ENCODE peak calls at places on chromosomes 5 and 9, in ten cellular contexts. N is GM10248; W is colonic mucosa; B is CD4-positive, CD25-positive, alpha-beta regulatory T cell; V is foreskin fibroblast; Q is hippocampal formation; Y is adrenal gland; P is T-helper 2 cell; O is GDM1; X is kidney glomerular epithelial cell. S is an unnamed sample.

GRCh38 chr5:9932770-9933169 is 302.6 kb upstream of the TAS2R1 start:
- DNase-seq in N (no peak), W (no peak), B (no peak), V (peak; percentile 34), Q (no peak), Y (no peak), P (no peak), O (no peak), X (peak; percentile 35), S (no peak)

GRCh38 chr9:113570106-113570505 is 106.6 kb downstream of the RGS3 start:
- DNase-seq in N (no peak), W (no peak), B (no peak), V (no peak), Q (no peak), Y (no peak), P (no peak), O (no peak), X (no peak), S (no peak)

GRCh38 chr9:124665391-124666058 is 105.6 kb downstream of the NR6A1 start:
- DNase-seq in N (no peak), W (no peak), B (no peak), V (peak; percentile 11), Q (no peak), Y (no peak), P (no peak), O (no peak), X (peak; percentile 72), S (no peak)

GRCh38 chr5:36457511-36458260 is 148.7 kb upstream of the SLC1A3 start:
- DNase-seq in N (no peak), W (no peak), B (no peak), V (no peak), Q (no peak), Y (no peak), P (no peak), O (no peak), X (peak; percentile 65), S (no peak)

GRCh38 chr5:87266914-87267573 is 639 bp upstream of the RASA1 start:
- DNase-seq in N (no peak), W (no peak), B (no peak), V (no peak), Q (no peak), Y (no peak), P (no peak), O (no peak), X (peak; percentile 74), S (no peak)

GRCh38 chr5:96569770-96570169 is 92.4 kb upstream of the CAST start:
- DNase-seq in N (no peak), W (no peak), B (no peak), V (no peak), Q (no peak), Y (no peak), P (no peak), O (no peak), X (peak; percentile 21), S (no peak)

GRCh38 chr5:148733601-148734438 is 79.5 kb upstream of the HTR4 start:
- DNase-seq in N (peak; percentile 27), W (peak; percentile 88), B (peak; percentile 39), V (peak; percentile 61), Q (peak; percentile 60), Y (peak; percentile 91), P (peak; percentile 16), O (peak; percentile 25), X (peak; percentile 61), S (no peak)

GRCh38 chr5:111194053-111194452 is 30.1 kb upstream of the CAMK4 start:
- DNase-seq in N (no peak), W (no peak), B (no peak), V (no peak), Q (no peak), Y (no peak), P (no peak), O (no peak), X (no peak), S (no peak)

GRCh38 chr9:5626727-5627634 is 1.9 kb upstream of the RIC1 start:
- DNase-seq in N (peak; percentile 78), W (peak; percentile 55), B (peak; percentile 11), V (peak; percentile 82), Q (peak; percentile 88), Y (no peak), P (no peak), O (peak; percentile 75), X (peak; percentile 41), S (no peak)

GRCh38 chr9:95506692-95507455 is 9.9 kb downstream of the PTCH1 start:
- DNase-seq in N (peak; percentile 54), W (peak; percentile 61), B (no peak), V (peak; percentile 57), Q (peak; percentile 87), Y (peak; percentile 54), P (no peak), O (no peak), X (peak; percentile 24), S (no peak)

GRCh38 chr5:123035950-123036390 is 555 bp downstream of the PPIC start:
- DNase-seq in N (peak; percentile 42), W (peak; percentile 59), B (no peak), V (peak; percentile 39), Q (no peak), Y (peak; percentile 66), P (no peak), O (no peak), X (peak; percentile 39), S (no peak)

GRCh38 chr5:135490245-135491037 is 38.3 kb upstream of the TIFAB start:
- DNase-seq in N (no peak), W (no peak), B (no peak), V (no peak), Q (no peak), Y (no peak), P (no peak), O (no peak), X (no peak), S (no peak)

GRCh38 chr5:132102101-132102701 is 28.6 kb downstream of the CSF2 start:
- DNase-seq in N (no peak), W (no peak), B (no peak), V (no peak), Q (no peak), Y (no peak), P (no peak), O (no peak), X (no peak), S (no peak)

GRCh38 chr5:151597749-151598148 is 6.6 kb upstream of the FAT2 start:
- DNase-seq in N (no peak), W (no peak), B (no peak), V (no peak), Q (no peak), Y (no peak), P (no peak), O (no peak), X (no peak), S (no peak)

GRCh38 chr5:148957591-148958202 is 105.2 kb downstream of the SH3TC2 start:
- DNase-seq in N (peak; percentile 54), W (peak; percentile 39), B (peak; percentile 7), V (no peak), Q (no peak), Y (peak; percentile 34), P (no peak), O (peak; percentile 46), X (no peak), S (no peak)

GRCh38 chr5:72427488-72428437 is 79.4 kb downstream of the ZNF366 start:
- DNase-seq in N (no peak), W (no peak), B (no peak), V (no peak), Q (no peak), Y (no peak), P (no peak), O (no peak), X (peak; percentile 73), S (no peak)

GRCh38 chr9:92439921-92440750 is 15.9 kb upstream of the OMD start:
- DNase-seq in N (no peak), W (no peak), B (no peak), V (peak; percentile 71), Q (no peak), Y (no peak), P (no peak), O (no peak), X (no peak), S (no peak)

GRCh38 chr5:138605254-138605972 is 30.2 kb upstream of the HSPA9 start:
- DNase-seq in N (peak; percentile 46), W (no peak), B (no peak), V (no peak), Q (no peak), Y (no peak), P (no peak), O (peak; percentile 25), X (no peak), S (no peak)

GRCh38 chr5:172833691-172834569 is at the start of gene ERGIC1:
- DNase-seq in N (peak; percentile 92), W (peak; percentile 90), B (peak; percentile 75), V (peak; percentile 88), Q (peak; percentile 74), Y (peak; percentile 90), P (peak; percentile 58), O (peak; percentile 54), X (peak; percentile 48), S (no peak)

S was measured in NCI-H1436 treated with DMSO at 0.1 percent for 48 hours.